ENCODE peak calls at places on chromosomes 12 and 14, in six cellular contexts. N is mucosa of gallbladder, D is midbrain, F is HEK293T, L is omental fat pad, C is right atrium auricular region. T is an unnamed sample.

GRCh38 chr14:88069677-88070076 is 64.7 kb downstream of the GPR65 start:
- DNase-seq in N (no peak), D (no peak), F (no peak), L (no peak), C (no peak), T (no peak)

GRCh38 chr12:122031342-122032216 is 9.9 kb downstream of the BCL7A start:
- DNase-seq in N (peak), D (no peak), F (peak), L (peak), C (no peak), T (no peak)

GRCh38 chr14:63435838-63436237 is 107.3 kb downstream of the PPP2R5E start:
- DNase-seq in N (peak), D (peak), F (no peak), L (no peak), C (peak), T (peak)

GRCh38 chr14:22650960-22651521 is 6.9 kb upstream of the OR6J1 start:
- DNase-seq in N (no peak), D (no peak), F (no peak), L (no peak), C (no peak), T (no peak)

GRCh38 chr14:73250781-73251500 is 13.6 kb downstream of the PAPLN start:
- DNase-seq in N (no peak), D (no peak), F (no peak), L (no peak), C (no peak), T (no peak)

GRCh38 chr12:110246690-110247339 is 34.2 kb upstream of the ATP2A2 start:
- DNase-seq in N (no peak), D (no peak), F (no peak), L (no peak), C (peak), T (no peak)

GRCh38 chr12:122851820-122852219 is 16.6 kb downstream of the HIP1R start:
- DNase-seq in N (no peak), D (no peak), F (no peak), L (no peak), C (no peak), T (no peak)

GRCh38 chr12:99618657-99619056 is 28.9 kb upstream of the GARIN6 start:
- DNase-seq in N (no peak), D (no peak), F (no peak), L (no peak), C (no peak), T (no peak)

GRCh38 chr12:64583395-64584172 is 26.7 kb upstream of the RASSF3 start:
- DNase-seq in N (no peak), D (no peak), F (no peak), L (no peak), C (no peak), T (peak)

GRCh38 chr12:130955238-130955816 is 1.6 kb downstream of the ADGRD1 start:
- DNase-seq in N (peak), D (no peak), F (no peak), L (no peak), C (peak), T (no peak)

GRCh38 chr14:95292660-95293425 is 26.9 kb downstream of the CLMN start:
- DNase-seq in N (no peak), D (no peak), F (no peak), L (no peak), C (no peak), T (peak)

GRCh38 chr12:125142601-125143000 is 77.4 kb downstream of the AACS start:
- DNase-seq in N (no peak), D (no peak), F (no peak), L (no peak), C (no peak), T (peak)

GRCh38 chr12:103877934-103878510 is 37.0 kb upstream of the NT5DC3 start:
- DNase-seq in N (peak), D (peak), F (peak), L (no peak), C (no peak), T (no peak)

GRCh38 chr12:91722072-91722471 is 423.6 kb downstream of the BTG1 start:
- DNase-seq in N (no peak), D (no peak), F (no peak), L (no peak), C (no peak), T (no peak)

GRCh38 chr12:111412007-111412829 is 6.5 kb downstream of the SH2B3 start:
- DNase-seq in N (no peak), D (peak), F (no peak), L (no peak), C (no peak), T (no peak)

GRCh38 chr12:68011882-68012207 is 22.6 kb downstream of the IFNG-AS1 start:
- DNase-seq in N (no peak), D (no peak), F (no peak), L (no peak), C (no peak), T (no peak)

GRCh38 chr14:32713856-32714255 is 224.8 kb upstream of the NPAS3 start:
- DNase-seq in N (no peak), D (no peak), F (no peak), L (no peak), C (no peak), T (no peak)

GRCh38 chr14:22598896-22599244 is 770 bp downstream of the ABHD4 start:
- DNase-seq in N (peak), D (peak), F (peak), L (no peak), C (peak), T (no peak)

GRCh38 chr14:35365130-35366047 is 39.2 kb downstream of the NFKBIA start:
- DNase-seq in N (peak), D (no peak), F (no peak), L (peak), C (peak), T (peak)

GRCh38 chr12:48216785-48217184 is 13.7 kb upstream of the OR10AD1 start:
- DNase-seq in N (no peak), D (peak), F (no peak), L (no peak), C (no peak), T (no peak)

GRCh38 chr12:34392741-34393085 is 370.4 kb downstream of the ALG10 start:
- DNase-seq in N (no peak), D (no peak), F (no peak), L (peak), C (peak), T (peak)

GRCh38 chr12:98736352-98737326 is 91.5 kb downstream of the APAF1 start:
- DNase-seq in N (no peak), D (peak), F (no peak), L (no peak), C (no peak), T (no peak)

GRCh38 chr14:35669782-35670181 is 135.8 kb downstream of the INSM2 start:
- DNase-seq in N (no peak), D (no peak), F (no peak), L (no peak), C (no peak), T (no peak)

GRCh38 chr12:89203144-89203543 is 149.2 kb downstream of the DUSP6 start:
- DNase-seq in N (no peak), D (no peak), F (no peak), L (no peak), C (no peak), T (no peak)

GRCh38 chr12:14066021-14066420 is 84.6 kb upstream of the GRIN2B start:
- DNase-seq in N (no peak), D (no peak), F (no peak), L (no peak), C (no peak), T (no peak)

GRCh38 chr14:69090187-69090789 is 62.6 kb downstream of the DCAF5 start:
- DNase-seq in N (no peak), D (no peak), F (peak), L (no peak), C (no peak), T (no peak)

GRCh38 chr14:93952829-93953228 is 23.5 kb downstream of the ASB2 start:
- DNase-seq in N (no peak), D (no peak), F (no peak), L (no peak), C (no peak), T (no peak)

GRCh38 chr14:69037790-69038448 is 58.8 kb upstream of the ACTN1 start:
- DNase-seq in N (no peak), D (no peak), F (no peak), L (no peak), C (no peak), T (no peak)

GRCh38 chr14:76710093-76711010 is 50.9 kb upstream of the VASH1 start:
- DNase-seq in N (no peak), D (peak), F (peak), L (no peak), C (no peak), T (no peak)

GRCh38 chr12:114411081-114411836 is 5.3 kb upstream of the TBX5 start:
- DNase-seq in N (no peak), D (no peak), F (no peak), L (no peak), C (no peak), T (no peak)

GRCh38 chr12:29725587-29726320 is 58.0 kb downstream of the TMTC1 start:
- DNase-seq in N (peak), D (peak), F (peak), L (no peak), C (peak), T (no peak)

GRCh38 chr14:59583755-59584154 is 7.1 kb upstream of the CCDC175 start:
- DNase-seq in N (no peak), D (no peak), F (peak), L (no peak), C (no peak), T (no peak)

GRCh38 chr14:29648045-29648444 is 279.6 kb downstream of the PRKD1 start:
- DNase-seq in N (no peak), D (no peak), F (no peak), L (no peak), C (no peak), T (no peak)

GRCh38 chr14:97217094-97217885 is 420.1 kb downstream of the VRK1 start:
- DNase-seq in N (no peak), D (no peak), F (no peak), L (no peak), C (no peak), T (no peak)

GRCh38 chr12:30973171-30973570 is 46.6 kb downstream of the TSPAN11 start:
- DNase-seq in N (no peak), D (no peak), F (no peak), L (no peak), C (no peak), T (no peak)

GRCh38 chr12:96143392-96143791 is 50.8 kb upstream of the ELK3 start:
- DNase-seq in N (no peak), D (no peak), F (no peak), L (no peak), C (no peak), T (no peak)

GRCh38 chr12:114726092-114726710 is 42.2 kb upstream of the TBX3 start:
- DNase-seq in N (no peak), D (no peak), F (no peak), L (no peak), C (no peak), T (no peak)

GRCh38 chr14:21026988-21027315 is 2.1 kb upstream of the NDRG2 start:
- DNase-seq in N (no peak), D (peak), F (no peak), L (no peak), C (peak), T (peak)

T was measured in lower leg skin.